ENCODE peak calls at places on chromosomes 6 and 20, in nine cellular contexts. E is heart right ventricle, M is hepatocyte, S is heart left ventricle, W is brain microvascular endothelial cell, F is H1, O is neural progenitor cell, R is BJ, J is pancreas. Z is an unnamed sample. For H3K27me3, the result is how much of the 10 kb centered on the place peaks cover.

GRCh38 chr6:170206931-170207431 is 83.9 kb downstream of the DLL1 start:
- DNase-seq in E (no peak), M (no peak), S (no peak), W (no peak), F (peak), O (no peak), R (no peak), J (peak), Z (no peak)

GRCh38 chr6:151590742-151591141 is 96.9 kb downstream of the CCDC170 start:
- DNase-seq in E (no peak), M (no peak), S (no peak), W (no peak), F (no peak), O (no peak), R (no peak), J (no peak), Z (no peak)

GRCh38 chr6:85465762-85466161 is 15.9 kb downstream of the NT5E start:
- DNase-seq in E (no peak), M (no peak), S (no peak), W (no peak), F (no peak), O (no peak), R (no peak), J (no peak), Z (no peak)

GRCh38 chr6:70375166-70375565 is 38.1 kb upstream of the FAM135A start:
- DNase-seq in E (no peak), M (no peak), S (no peak), W (peak), F (no peak), O (no peak), R (no peak), J (no peak), Z (peak)

GRCh38 chr6:113632220-113632864 is 224.8 kb upstream of the MARCKS start:
- DNase-seq in E (peak), M (peak), S (peak), W (peak), F (no peak), O (no peak), R (peak), J (peak), Z (peak)

GRCh38 chr6:3232017-3232838 is 4.8 kb upstream of the TUBB2B start:
- DNase-seq in E (no peak), M (no peak), S (no peak), W (no peak), F (peak), O (peak), R (no peak), J (no peak), Z (no peak)

GRCh38 chr6:109736273-109737031 is 45.4 kb downstream of the FIG4 start:
- DNase-seq in E (no peak), M (no peak), S (no peak), W (no peak), F (no peak), O (no peak), R (no peak), J (no peak), Z (no peak)

GRCh38 chr20:50242178-50242514 is 51.5 kb downstream of the CEBPB start:
- DNase-seq in E (no peak), M (no peak), S (no peak), W (no peak), F (no peak), O (no peak), R (no peak), J (no peak), Z (no peak)

GRCh38 chr6:108942556-108943492 is 94.6 kb downstream of the ARMC2 start:
- DNase-seq in E (no peak), M (no peak), S (no peak), W (no peak), F (no peak), O (no peak), R (no peak), J (no peak), Z (no peak)

GRCh38 chr20:51008718-51009117 is 14.2 kb downstream of the KCNG1 start:
- DNase-seq in E (no peak), M (peak), S (no peak), W (no peak), F (no peak), O (no peak), R (no peak), J (no peak), Z (no peak)

GRCh38 chr6:85676086-85676729 is 33.5 kb upstream of the SYNCRIP start:
- DNase-seq in E (no peak), M (no peak), S (no peak), W (no peak), F (no peak), O (no peak), R (no peak), J (no peak), Z (no peak)

GRCh38 chr6:12105271-12105670 is 93.2 kb downstream of the HIVEP1 start:
- DNase-seq in E (no peak), M (no peak), S (no peak), W (no peak), F (no peak), O (no peak), R (no peak), J (no peak), Z (no peak)

GRCh38 chr6:157235600-157236039 is 87.7 kb downstream of the TMEM242 start:
- DNase-seq in E (peak), M (peak), S (peak), W (peak), F (no peak), O (peak), R (no peak), J (peak), Z (no peak)

GRCh38 chr6:100229512-100229911 is 235.2 kb downstream of the SIM1 start:
- DNase-seq in E (no peak), M (no peak), S (no peak), W (no peak), F (no peak), O (no peak), R (no peak), J (no peak), Z (no peak)

GRCh38 chr6:16271415-16271814 is 33.0 kb downstream of the GMPR start:
- DNase-seq in E (no peak), M (no peak), S (no peak), W (no peak), F (no peak), O (no peak), R (no peak), J (no peak), Z (no peak)

GRCh38 chr6:42777126-42777822 is 4.6 kb upstream of the BICRAL start:
- DNase-seq in E (no peak), M (no peak), S (no peak), W (peak), F (no peak), O (no peak), R (no peak), J (no peak), Z (peak)

GRCh38 chr6:164401871-164402270 is 907.5 kb downstream of the C6orf118 start:
- DNase-seq in E (no peak), M (no peak), S (no peak), W (no peak), F (no peak), O (no peak), R (no peak), J (no peak), Z (no peak)

GRCh38 chr20:347640-348484 is 951 bp downstream of the NRSN2 start:
- DNase-seq in E (peak), M (peak), S (peak), W (peak), F (peak), O (peak), R (no peak), J (peak), Z (no peak)

GRCh38 chr20:61929561-61929960 is 136.1 kb downstream of the TAF4 start:
- DNase-seq in E (no peak), M (no peak), S (no peak), W (no peak), F (no peak), O (no peak), R (no peak), J (no peak), Z (no peak)

GRCh38 chr6:31805939-31806469 is 762 bp downstream of the LSM2 start:
- DNase-seq in E (no peak), M (no peak), S (no peak), W (no peak), F (no peak), O (no peak), R (no peak), J (no peak), Z (no peak)

GRCh38 chr6:67594366-67594765 is 1040.7 kb upstream of the ADGRB3 start:
- DNase-seq in E (no peak), M (no peak), S (no peak), W (peak), F (no peak), O (no peak), R (no peak), J (no peak), Z (no peak)

GRCh38 chr20:35582741-35583404 is 32.8 kb upstream of the SPAG4 start:
- DNase-seq in E (no peak), M (no peak), S (no peak), W (no peak), F (no peak), O (no peak), R (no peak), J (peak), Z (no peak)

GRCh38 chr20:10741060-10741459 is 67.3 kb upstream of the JAG1 start:
- DNase-seq in E (no peak), M (no peak), S (no peak), W (no peak), F (no peak), O (no peak), R (no peak), J (no peak), Z (no peak)

GRCh38 chr20:38337561-38338140 is 8.6 kb upstream of the LBP start:
- DNase-seq in E (no peak), M (peak), S (no peak), W (peak), F (peak), O (peak), R (no peak), J (no peak), Z (no peak)

GRCh38 chr6:90454835-90455427 is 131.9 kb downstream of the MAP3K7 start:
- DNase-seq in E (no peak), M (no peak), S (no peak), W (no peak), F (no peak), O (no peak), R (no peak), J (no peak), Z (no peak)

GRCh38 chr6:129597023-129597713 is 112.8 kb downstream of the ARHGAP18 start:
- DNase-seq in E (no peak), M (no peak), S (no peak), W (no peak), F (no peak), O (no peak), R (no peak), J (no peak), Z (no peak)

GRCh38 chr20:48164566-48165400 is 379.5 kb upstream of the SULF2 start:
- DNase-seq in E (no peak), M (no peak), S (no peak), W (no peak), F (no peak), O (no peak), R (no peak), J (no peak), Z (no peak)

GRCh38 chr6:53067799-53068442 is 2.7 kb downstream of the FBXO9 start:
- DNase-seq in E (no peak), M (no peak), S (no peak), W (no peak), F (no peak), O (no peak), R (no peak), J (no peak), Z (no peak)

GRCh38 chr6:53067307-53067706 is 2.1 kb downstream of the FBXO9 start:
- DNase-seq in E (no peak), M (no peak), S (no peak), W (no peak), F (no peak), O (no peak), R (no peak), J (no peak), Z (no peak)

GRCh38 chr6:53066059-53066406 is 829 bp downstream of the FBXO9 start:
- DNase-seq in E (peak), M (peak), S (peak), W (no peak), F (no peak), O (no peak), R (no peak), J (peak), Z (no peak)

GRCh38 chr6:53065266-53066058 is at the start of gene FBXO9:
- DNase-seq in E (peak), M (peak), S (peak), W (no peak), F (peak), O (peak), R (no peak), J (peak), Z (no peak)

DNA sequence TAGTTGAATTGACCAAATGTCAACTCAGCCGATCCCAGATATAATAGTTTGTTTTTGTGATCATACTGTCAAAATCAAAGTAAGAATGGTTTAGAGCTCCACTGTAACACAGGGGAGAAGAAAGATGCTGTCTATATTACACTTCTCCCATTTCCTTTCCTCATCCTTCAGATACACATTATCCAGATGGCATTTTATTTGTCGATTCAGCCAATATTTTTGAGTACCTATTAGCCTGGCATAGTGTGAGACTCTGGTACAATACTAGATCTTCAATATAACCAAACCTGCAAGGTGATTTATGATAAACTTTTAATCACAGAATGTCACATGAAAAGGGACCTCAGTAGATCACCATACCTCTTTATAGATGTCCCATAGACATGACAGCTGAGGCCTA is 1.7 kb downstream of the FBXO9 start:
- DNase-seq in E (no peak), M (no peak), S (no peak), W (no peak), F (no peak), O (no peak), R (no peak), J (no peak), Z (no peak)
- H3K4me3 ChIP-seq in E (peak), M (peak), S (peak), W (no peak), F (no peak), O (no peak), R (no peak), J (no peak), Z (no peak)

GRCh38 chr6:32843979-32844838 is at the start of gene PSMB8:
- DNase-seq in E (peak), M (peak), S (peak), W (peak), F (peak), O (peak), R (peak), J (peak), Z (peak)
- TF ChIP-seq CTCF in E (peak), M (peak), S (no peak), W (peak), F (no peak), O (no peak), R (peak), J (no peak), Z (peak)

GRCh38 chr20:63459070-63459380 is 13.4 kb downstream of the KCNQ2 start:
- DNase-seq in E (no peak), M (no peak), S (no peak), W (no peak), F (no peak), O (no peak), R (no peak), J (no peak), Z (no peak)

GRCh38 chr20:63464289-63464635 is 8.2 kb downstream of the KCNQ2 start:
- DNase-seq in E (no peak), M (no peak), S (no peak), W (no peak), F (no peak), O (no peak), R (no peak), J (no peak), Z (no peak)

GRCh38 chr20:63462244-63462643 is 10.2 kb downstream of the KCNQ2 start:
- DNase-seq in E (no peak), M (no peak), S (no peak), W (no peak), F (no peak), O (no peak), R (no peak), J (no peak), Z (no peak)

GRCh38 chr20:63463400-63464288 is 8.8 kb downstream of the KCNQ2 start:
- DNase-seq in E (no peak), M (no peak), S (no peak), W (no peak), F (no peak), O (no peak), R (no peak), J (no peak), Z (no peak)

GRCh38 chr20:63461364-63461763 is 11.1 kb downstream of the KCNQ2 start:
- DNase-seq in E (no peak), M (peak), S (no peak), W (no peak), F (peak), O (peak), R (no peak), J (no peak), Z (no peak)
- H3K27me3 ChIP-seq in E (half or more), M (under half), S (half or more), W (under half), F (under half), O (under half), R (under half), J (under half), Z (half or more)

DNA sequence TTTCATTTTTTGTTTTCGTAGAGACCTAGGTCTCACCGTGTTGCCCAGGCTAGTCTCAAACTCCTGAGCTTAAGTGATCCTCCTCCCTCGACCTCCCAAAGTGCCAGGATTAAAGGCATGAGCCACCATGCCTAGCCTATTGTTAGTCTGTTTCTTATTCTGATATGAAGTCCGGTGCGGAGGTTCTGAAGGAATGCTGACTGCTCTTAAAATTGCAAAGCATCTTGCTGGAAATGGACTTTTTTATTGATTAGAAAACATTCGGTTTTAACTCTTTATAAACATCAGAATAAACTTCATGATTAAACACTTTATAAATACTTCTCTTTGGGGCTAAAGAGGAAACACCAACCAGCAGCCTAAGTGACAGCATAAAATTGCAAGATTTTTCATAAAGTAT is 3.2 kb downstream of the TNFAIP3 start:
- DNase-seq in E (no peak), M (no peak), S (no peak), W (no peak), F (no peak), O (no peak), R (no peak), J (no peak), Z (no peak)
- H3K4me3 ChIP-seq in E (peak), M (peak), S (peak), W (no peak), F (no peak), O (peak), R (no peak), J (no peak), Z (no peak)

DNA sequence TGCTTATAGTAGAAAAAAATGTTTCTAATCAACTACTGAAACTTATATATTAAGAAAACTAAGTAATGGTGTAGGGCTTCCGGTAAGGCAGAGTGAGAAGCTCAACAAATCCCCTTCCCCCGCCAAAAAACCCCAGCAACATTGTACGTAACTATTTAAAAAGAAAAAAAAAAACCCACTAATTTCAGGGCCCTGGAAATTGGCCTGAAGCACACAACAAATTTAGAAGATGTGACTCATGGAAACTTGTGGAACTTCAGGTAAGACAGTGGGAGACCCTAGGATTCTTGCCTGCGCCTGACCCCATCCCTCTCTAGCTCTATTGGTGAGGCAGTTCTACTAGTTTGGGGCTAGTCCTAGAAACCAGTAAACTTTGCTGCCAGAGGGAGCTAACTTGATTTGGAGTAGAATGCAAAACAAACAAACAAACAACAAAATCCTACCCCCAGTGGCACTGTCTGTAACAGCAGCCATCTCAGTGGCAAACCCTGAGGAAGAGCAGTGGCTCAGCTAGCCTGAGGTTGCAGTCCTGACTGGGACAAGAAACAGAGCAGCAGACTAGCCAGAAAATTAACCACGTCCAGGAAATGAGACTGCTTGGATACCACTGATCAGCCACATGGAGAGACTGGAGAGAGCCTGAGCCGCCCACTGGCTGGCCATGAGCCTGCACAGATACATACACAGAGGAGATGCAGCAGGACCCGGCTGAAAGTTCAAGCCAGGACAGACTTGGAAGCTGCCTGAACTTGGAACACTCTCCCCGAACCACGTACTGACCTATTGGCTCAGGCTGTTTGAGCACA is 135.1 kb downstream of the TBXT start:
- DNase-seq in E (peak), M (peak), S (peak), W (peak), F (peak), O (peak), R (peak), J (no peak), Z (no peak)
- TF ChIP-seq CTCF in E (peak), M (no peak), S (peak), W (peak), F (peak), O (peak), R (peak), J (no peak), Z (no peak)

Z was measured in kidney epithelial cell.